ENCODE peak calls at places on chromosomes 5 and 9, in six cellular contexts. One of them, this sample, is unnamed.
A peak's percentile ranks its signal among the peaks of the same experiment; 100 is the strongest.

GRCh38 chr9:108634669-108635462 is 220.9 kb downstream of the ACTL7B start:
- DNase-seq in brain microvascular endothelial cell: peak; percentile 18
- DNase-seq in GM23248: peak; percentile 88
- DNase-seq in effector memory CD4-positive, alpha-beta T cell: no peak
- DNase-seq in keratinocyte: peak; percentile 92
- DNase-seq in CD8-positive, alpha-beta memory T cell: no peak
- DNase-seq in this sample: no peak

GRCh38 chr5:66828551-66829421 is 232.6 kb downstream of the MAST4 start:
- DNase-seq in brain microvascular endothelial cell: peak; percentile 83
- DNase-seq in effector memory CD4-positive, alpha-beta T cell: peak; percentile 41
- DNase-seq in CD8-positive, alpha-beta memory T cell: peak; percentile 70
- DNase-seq in GM23248: peak; percentile 91
- DNase-seq in keratinocyte: no peak
- DNase-seq in this sample: peak; percentile 5

GRCh38 chr5:133421394-133421793 is 190.9 kb downstream of the FSTL4 start:
- DNase-seq in CD8-positive, alpha-beta memory T cell: no peak
- DNase-seq in brain microvascular endothelial cell: peak; percentile 25
- DNase-seq in keratinocyte: no peak
- DNase-seq in effector memory CD4-positive, alpha-beta T cell: no peak
- DNase-seq in GM23248: peak; percentile 43
- DNase-seq in this sample: no peak

GRCh38 chr5:160312139-160312959 is at the start of gene CCNJL:
- DNase-seq in brain microvascular endothelial cell: no peak
- DNase-seq in effector memory CD4-positive, alpha-beta T cell: no peak
- DNase-seq in keratinocyte: no peak
- DNase-seq in CD8-positive, alpha-beta memory T cell: no peak
- DNase-seq in GM23248: peak; percentile 30
- DNase-seq in this sample: peak; percentile 48

GRCh38 chr9:124559871-124560270 is 52.7 kb upstream of the NR5A1 start:
- DNase-seq in effector memory CD4-positive, alpha-beta T cell: no peak
- DNase-seq in GM23248: peak; percentile 49
- DNase-seq in keratinocyte: no peak
- DNase-seq in brain microvascular endothelial cell: peak; percentile 43
- DNase-seq in CD8-positive, alpha-beta memory T cell: no peak
- DNase-seq in this sample: no peak

GRCh38 chr5:148209151-148209550 is 6.3 kb downstream of the SPINK6 start:
- DNase-seq in brain microvascular endothelial cell: no peak
- DNase-seq in keratinocyte: no peak
- DNase-seq in CD8-positive, alpha-beta memory T cell: no peak
- DNase-seq in effector memory CD4-positive, alpha-beta T cell: no peak
- DNase-seq in GM23248: no peak
- DNase-seq in this sample: no peak

GRCh38 chr5:102483736-102484135 is 15.1 kb downstream of the SLCO6A1 start:
- DNase-seq in CD8-positive, alpha-beta memory T cell: no peak
- DNase-seq in GM23248: peak; percentile 65
- DNase-seq in brain microvascular endothelial cell: no peak
- DNase-seq in effector memory CD4-positive, alpha-beta T cell: no peak
- DNase-seq in keratinocyte: no peak
- DNase-seq in this sample: no peak

GRCh38 chr9:78982849-78983248 is 588.9 kb upstream of the TLE4 start:
- DNase-seq in GM23248: peak; percentile 43
- DNase-seq in keratinocyte: peak; percentile 50
- DNase-seq in CD8-positive, alpha-beta memory T cell: no peak
- DNase-seq in brain microvascular endothelial cell: peak; percentile 70
- DNase-seq in effector memory CD4-positive, alpha-beta T cell: no peak
- DNase-seq in this sample: no peak

GRCh38 chr9:95771556-95772280 is 103.8 kb upstream of the ERCC6L2 start:
- DNase-seq in GM23248: peak; percentile 33
- DNase-seq in brain microvascular endothelial cell: no peak
- DNase-seq in keratinocyte: no peak
- DNase-seq in effector memory CD4-positive, alpha-beta T cell: no peak
- DNase-seq in CD8-positive, alpha-beta memory T cell: no peak
- DNase-seq in this sample: no peak

GRCh38 chr5:178177569-178177968 is 9.6 kb downstream of the GMCL2 start:
- DNase-seq in effector memory CD4-positive, alpha-beta T cell: no peak
- DNase-seq in GM23248: no peak
- DNase-seq in keratinocyte: no peak
- DNase-seq in CD8-positive, alpha-beta memory T cell: no peak
- DNase-seq in brain microvascular endothelial cell: no peak
- DNase-seq in this sample: no peak

GRCh38 chr5:10632110-10632903 is 68.4 kb downstream of the ANKRD33B start:
- DNase-seq in CD8-positive, alpha-beta memory T cell: no peak
- DNase-seq in keratinocyte: no peak
- DNase-seq in effector memory CD4-positive, alpha-beta T cell: peak; percentile 21
- DNase-seq in GM23248: no peak
- DNase-seq in brain microvascular endothelial cell: peak; percentile 20
- DNase-seq in this sample: peak; percentile 8

GRCh38 chr9:3473402-3473801 is 52.4 kb downstream of the RFX3 start:
- DNase-seq in effector memory CD4-positive, alpha-beta T cell: no peak
- DNase-seq in brain microvascular endothelial cell: no peak
- DNase-seq in GM23248: no peak
- DNase-seq in keratinocyte: no peak
- DNase-seq in CD8-positive, alpha-beta memory T cell: no peak
- DNase-seq in this sample: no peak

GRCh38 chr5:77101298-77101697 is 14.2 kb upstream of the ZBED3 start:
- DNase-seq in CD8-positive, alpha-beta memory T cell: no peak
- DNase-seq in brain microvascular endothelial cell: peak; percentile 53
- DNase-seq in effector memory CD4-positive, alpha-beta T cell: no peak
- DNase-seq in keratinocyte: no peak
- DNase-seq in GM23248: peak; percentile 91
- DNase-seq in this sample: no peak

GRCh38 chr5:89584339-89584956 is 701.5 kb upstream of the MEF2C start:
- DNase-seq in brain microvascular endothelial cell: peak; percentile 71
- DNase-seq in effector memory CD4-positive, alpha-beta T cell: no peak
- DNase-seq in CD8-positive, alpha-beta memory T cell: no peak
- DNase-seq in keratinocyte: peak; percentile 76
- DNase-seq in GM23248: peak; percentile 83
- DNase-seq in this sample: no peak

GRCh38 chr5:1105350-1106265 is 6.3 kb downstream of the SLC12A7 start:
- DNase-seq in brain microvascular endothelial cell: no peak
- DNase-seq in effector memory CD4-positive, alpha-beta T cell: peak; percentile 60
- DNase-seq in CD8-positive, alpha-beta memory T cell: peak; percentile 61
- DNase-seq in keratinocyte: no peak
- DNase-seq in GM23248: no peak
- DNase-seq in this sample: no peak

GRCh38 chr9:113694912-113695900 is 180.9 kb upstream of the ZNF618 start:
- DNase-seq in effector memory CD4-positive, alpha-beta T cell: no peak
- DNase-seq in GM23248: no peak
- DNase-seq in keratinocyte: no peak
- DNase-seq in CD8-positive, alpha-beta memory T cell: no peak
- DNase-seq in brain microvascular endothelial cell: no peak
- DNase-seq in this sample: no peak

GRCh38 chr9:79581794-79582193 is 10.0 kb downstream of the TLE4 start:
- DNase-seq in brain microvascular endothelial cell: peak; percentile 85
- DNase-seq in effector memory CD4-positive, alpha-beta T cell: peak; percentile 35
- DNase-seq in keratinocyte: peak; percentile 40
- DNase-seq in CD8-positive, alpha-beta memory T cell: peak; percentile 54
- DNase-seq in GM23248: peak; percentile 92
- DNase-seq in this sample: no peak

GRCh38 chr9:32524558-32525461 is 1.2 kb downstream of the RIGI start:
- DNase-seq in brain microvascular endothelial cell: peak; percentile 12
- DNase-seq in GM23248: peak; percentile 25
- DNase-seq in effector memory CD4-positive, alpha-beta T cell: no peak
- DNase-seq in keratinocyte: no peak
- DNase-seq in CD8-positive, alpha-beta memory T cell: no peak
- DNase-seq in this sample: no peak

GRCh38 chr5:132012385-132013005 is 1.0 kb upstream of the ACSL6 start:
- DNase-seq in GM23248: peak; percentile 72
- DNase-seq in CD8-positive, alpha-beta memory T cell: no peak
- DNase-seq in effector memory CD4-positive, alpha-beta T cell: no peak
- DNase-seq in keratinocyte: no peak
- DNase-seq in brain microvascular endothelial cell: peak; percentile 72
- DNase-seq in this sample: no peak

GRCh38 chr5:179607449-179607931 is 16.0 kb downstream of the HNRNPH1 start:
- DNase-seq in effector memory CD4-positive, alpha-beta T cell: no peak
- DNase-seq in GM23248: peak; percentile 62
- DNase-seq in CD8-positive, alpha-beta memory T cell: no peak
- DNase-seq in keratinocyte: no peak
- DNase-seq in brain microvascular endothelial cell: no peak
- DNase-seq in this sample: no peak

GRCh38 chr9:134612715-134613114 is 28.9 kb upstream of the COL5A1 start:
- DNase-seq in brain microvascular endothelial cell: no peak
- DNase-seq in keratinocyte: no peak
- DNase-seq in effector memory CD4-positive, alpha-beta T cell: no peak
- DNase-seq in GM23248: no peak
- DNase-seq in CD8-positive, alpha-beta memory T cell: no peak
- DNase-seq in this sample: no peak

GRCh38 chr9:136707849-136708517 is 4.4 kb upstream of the DIPK1B start:
- DNase-seq in CD8-positive, alpha-beta memory T cell: no peak
- DNase-seq in effector memory CD4-positive, alpha-beta T cell: no peak
- DNase-seq in keratinocyte: no peak
- DNase-seq in brain microvascular endothelial cell: no peak
- DNase-seq in GM23248: no peak
- DNase-seq in this sample: no peak

GRCh38 chr9:93435386-93435785 is 16.1 kb upstream of the FAM120A start:
- DNase-seq in CD8-positive, alpha-beta memory T cell: no peak
- DNase-seq in keratinocyte: no peak
- DNase-seq in brain microvascular endothelial cell: no peak
- DNase-seq in GM23248: no peak
- DNase-seq in effector memory CD4-positive, alpha-beta T cell: no peak
- DNase-seq in this sample: no peak

GRCh38 chr5:148844433-148845279 is 18.2 kb downstream of the ADRB2 start:
- DNase-seq in brain microvascular endothelial cell: no peak
- DNase-seq in GM23248: no peak
- DNase-seq in effector memory CD4-positive, alpha-beta T cell: peak; percentile 35
- DNase-seq in keratinocyte: no peak
- DNase-seq in CD8-positive, alpha-beta memory T cell: peak; percentile 82
- DNase-seq in this sample: no peak

GRCh38 chr9:100216178-100216787 is 117.2 kb downstream of the INVS start:
- DNase-seq in CD8-positive, alpha-beta memory T cell: peak; percentile 66
- DNase-seq in GM23248: peak; percentile 62
- DNase-seq in effector memory CD4-positive, alpha-beta T cell: peak; percentile 22
- DNase-seq in brain microvascular endothelial cell: peak; percentile 57
- DNase-seq in keratinocyte: peak; percentile 36
- DNase-seq in this sample: no peak

GRCh38 chr5:145975361-145976066 is 39.1 kb downstream of the SH3RF2 start:
- DNase-seq in effector memory CD4-positive, alpha-beta T cell: no peak
- DNase-seq in CD8-positive, alpha-beta memory T cell: no peak
- DNase-seq in keratinocyte: peak; percentile 66
- DNase-seq in brain microvascular endothelial cell: peak; percentile 96
- DNase-seq in GM23248: peak; percentile 32
- DNase-seq in this sample: no peak

DNA sequence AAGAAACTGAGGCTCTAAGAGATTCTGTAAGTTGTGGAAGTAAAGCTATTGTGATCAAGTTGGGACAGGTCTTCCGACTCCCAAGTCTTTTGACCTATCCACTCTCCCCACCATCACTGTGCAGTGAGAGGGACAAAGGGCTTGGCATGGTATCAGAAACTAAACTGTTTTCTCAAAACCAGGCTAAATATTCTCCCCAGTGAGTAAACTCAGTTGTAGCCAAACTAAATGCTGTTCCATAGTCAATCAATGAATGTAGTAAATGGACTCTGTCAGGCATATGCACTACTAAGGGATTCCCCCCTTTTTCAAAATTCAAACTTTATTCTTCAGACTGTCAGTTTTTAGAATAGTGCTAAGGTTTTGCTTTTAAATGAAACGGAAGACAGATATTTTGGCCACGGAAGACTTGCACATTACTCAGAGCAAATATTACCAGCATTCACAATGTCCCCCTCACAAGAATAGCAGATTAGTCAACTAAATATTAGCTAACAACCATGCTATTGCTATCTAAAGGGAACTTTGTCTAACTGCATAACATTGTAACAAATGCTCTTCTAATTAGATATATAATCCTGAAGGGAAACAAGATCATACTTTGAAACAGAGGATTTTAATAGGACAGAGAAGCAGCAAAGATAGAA is 7.1 kb downstream of the PRKAA1 start:
- DNase-seq in GM23248: peak; percentile 68
- DNase-seq in brain microvascular endothelial cell: no peak
- DNase-seq in keratinocyte: no peak
- DNase-seq in CD8-positive, alpha-beta memory T cell: no peak
- DNase-seq in effector memory CD4-positive, alpha-beta T cell: no peak
- DNase-seq in this sample: no peak
- H3K27ac ChIP-seq in GM23248: peak overlapping the region; percentile 61
- H3K27ac ChIP-seq in brain microvascular endothelial cell: no peak overlapping the region
- H3K27ac ChIP-seq in keratinocyte: no peak overlapping the region
- H3K27ac ChIP-seq in CD8-positive, alpha-beta memory T cell: no peak overlapping the region
- H3K27ac ChIP-seq in effector memory CD4-positive, alpha-beta T cell: no peak overlapping the region
- H3K27ac ChIP-seq in this sample: no peak overlapping the region

GRCh38 chr9:73039253-73039915 is 86.5 kb upstream of the ALDH1A1 start:
- DNase-seq in effector memory CD4-positive, alpha-beta T cell: no peak
- DNase-seq in keratinocyte: no peak
- DNase-seq in brain microvascular endothelial cell: no peak
- DNase-seq in CD8-positive, alpha-beta memory T cell: no peak
- DNase-seq in GM23248: peak; percentile 38
- DNase-seq in this sample: no peak
- H3K27ac ChIP-seq in effector memory CD4-positive, alpha-beta T cell: no peak overlapping the region
- H3K27ac ChIP-seq in keratinocyte: no peak overlapping the region
- H3K27ac ChIP-seq in brain microvascular endothelial cell: no peak overlapping the region
- H3K27ac ChIP-seq in CD8-positive, alpha-beta memory T cell: no peak overlapping the region
- H3K27ac ChIP-seq in GM23248: no peak overlapping the region
- H3K27ac ChIP-seq in this sample: no peak overlapping the region

DNA sequence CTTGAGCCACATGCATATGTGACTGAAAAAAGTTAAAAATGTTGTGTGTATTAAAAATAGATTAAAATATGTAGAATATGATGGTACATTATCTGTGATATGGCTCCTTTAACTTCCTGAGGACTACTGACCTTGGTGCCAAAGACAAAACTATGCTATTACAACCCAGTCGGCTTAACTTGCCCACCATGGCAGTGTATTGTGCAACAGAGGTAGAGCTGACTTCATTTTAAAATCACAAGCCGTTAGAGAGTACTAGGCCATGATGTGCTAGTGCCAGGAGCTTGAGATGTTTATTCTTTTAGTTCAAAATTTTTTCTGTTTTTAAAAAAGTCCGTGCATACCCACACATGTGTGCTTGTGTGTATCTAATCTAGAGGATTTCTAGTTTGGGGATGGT is 46.3 kb downstream of the NAA35 start:
- DNase-seq in CD8-positive, alpha-beta memory T cell: no peak
- DNase-seq in brain microvascular endothelial cell: no peak
- DNase-seq in keratinocyte: no peak
- DNase-seq in effector memory CD4-positive, alpha-beta T cell: no peak
- DNase-seq in GM23248: no peak
- DNase-seq in this sample: no peak
- H3K27ac ChIP-seq in CD8-positive, alpha-beta memory T cell: no peak overlapping the region
- H3K27ac ChIP-seq in brain microvascular endothelial cell: no peak overlapping the region
- H3K27ac ChIP-seq in keratinocyte: no peak overlapping the region
- H3K27ac ChIP-seq in effector memory CD4-positive, alpha-beta T cell: no peak overlapping the region
- H3K27ac ChIP-seq in GM23248: no peak overlapping the region
- H3K27ac ChIP-seq in this sample: no peak overlapping the region

DNA sequence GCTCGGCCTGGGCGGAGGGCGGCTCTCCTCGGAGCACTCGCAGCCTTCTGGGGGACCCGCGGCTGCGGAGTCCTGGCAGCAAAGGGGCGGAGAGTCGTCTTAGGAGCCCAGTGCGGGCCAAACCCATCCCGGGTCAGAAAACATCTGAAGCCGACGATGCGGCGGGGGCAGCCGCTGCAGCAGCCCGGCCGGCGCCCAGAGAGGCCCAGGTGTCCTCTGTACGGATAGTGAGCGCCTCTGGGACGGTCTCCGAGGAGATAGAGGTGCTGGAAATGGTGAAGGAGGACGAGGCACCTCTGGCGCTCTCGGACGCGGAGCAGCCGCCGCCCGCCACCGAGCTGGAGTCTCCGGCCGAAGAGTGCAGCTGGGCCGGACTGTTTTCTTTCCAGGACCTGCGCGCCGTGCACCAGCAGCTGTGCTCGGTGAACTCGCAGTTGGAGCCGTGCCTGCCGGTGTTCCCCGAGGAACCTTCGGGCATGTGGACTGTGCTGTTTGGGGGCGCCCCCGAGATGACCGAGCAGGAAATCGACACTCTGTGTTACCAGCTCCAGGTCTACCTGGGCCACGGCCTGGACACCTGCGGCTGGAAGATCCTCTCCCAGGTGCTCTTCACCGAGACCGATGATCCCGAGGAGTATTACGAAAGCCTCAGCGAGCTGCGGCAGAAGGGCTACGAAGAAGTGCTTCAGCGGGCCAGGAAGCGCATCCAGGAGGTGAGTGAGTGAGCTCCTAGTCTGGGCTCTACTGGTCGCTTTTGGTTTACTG is 1.2 kb downstream of the JMY start:
- DNase-seq in effector memory CD4-positive, alpha-beta T cell: peak; percentile 7
- DNase-seq in CD8-positive, alpha-beta memory T cell: peak; percentile 55
- DNase-seq in brain microvascular endothelial cell: peak; percentile 16
- DNase-seq in GM23248: peak; percentile 73
- DNase-seq in keratinocyte: no peak
- DNase-seq in this sample: peak; percentile 12
- H3K27ac ChIP-seq in effector memory CD4-positive, alpha-beta T cell: peak overlapping the region; percentile 95
- H3K27ac ChIP-seq in CD8-positive, alpha-beta memory T cell: peak overlapping the region; percentile 94
- H3K27ac ChIP-seq in brain microvascular endothelial cell: peak overlapping the region; percentile 65
- H3K27ac ChIP-seq in GM23248: peak overlapping the region; percentile 87
- H3K27ac ChIP-seq in keratinocyte: peak overlapping the region; percentile 92
- H3K27ac ChIP-seq in this sample: peak overlapping the region; percentile 61